ENCODE peak calls at places on chromosomes 3 and 15, in nine cellular contexts. One of them, this sample, is unnamed.
A peak's percentile ranks its signal among the peaks of the same experiment; 100 is the strongest.

GRCh38 chr15:22952826-22953579 is 27.2 kb downstream of the CYFIP1 start:
- DNase-seq in iPS DF 19.7: peak; percentile 17
- DNase-seq in NCI-H1092 treated with DMSO at 0.1 percent for 48 hours: peak; percentile 21
- DNase-seq in upper lobe of right lung: no peak
- DNase-seq in endothelial cell: no peak
- DNase-seq in Kasumi-1: no peak
- DNase-seq in heart right ventricle: no peak
- DNase-seq in 8988T: no peak
- DNase-seq in aorta: peak; percentile 53
- DNase-seq in this sample: no peak

GRCh38 chr3:34808287-34808686 is 831.0 kb upstream of the ARPP21 start:
- DNase-seq in Kasumi-1: no peak
- DNase-seq in NCI-H1092 treated with DMSO at 0.1 percent for 48 hours: no peak
- DNase-seq in iPS DF 19.7: peak; percentile 12
- DNase-seq in upper lobe of right lung: no peak
- DNase-seq in heart right ventricle: no peak
- DNase-seq in aorta: no peak
- DNase-seq in 8988T: no peak
- DNase-seq in endothelial cell: no peak
- DNase-seq in this sample: no peak

GRCh38 chr3:9422712-9423424 is 25.5 kb downstream of the SETD5 start:
- DNase-seq in heart right ventricle: peak; percentile 93
- DNase-seq in NCI-H1092 treated with DMSO at 0.1 percent for 48 hours: peak; percentile 87
- DNase-seq in Kasumi-1: peak; percentile 88
- DNase-seq in 8988T: no peak
- DNase-seq in iPS DF 19.7: peak; percentile 25
- DNase-seq in endothelial cell: peak; percentile 27
- DNase-seq in upper lobe of right lung: no peak
- DNase-seq in aorta: peak; percentile 74
- DNase-seq in this sample: peak; percentile 83

GRCh38 chr3:32457971-32458471 is 44.6 kb downstream of the CMTM6 start:
- DNase-seq in NCI-H1092 treated with DMSO at 0.1 percent for 48 hours: peak; percentile 10
- DNase-seq in Kasumi-1: peak; percentile 75
- DNase-seq in endothelial cell: no peak
- DNase-seq in heart right ventricle: no peak
- DNase-seq in upper lobe of right lung: no peak
- DNase-seq in iPS DF 19.7: no peak
- DNase-seq in 8988T: no peak
- DNase-seq in aorta: no peak
- DNase-seq in this sample: no peak

GRCh38 chr3:191253089-191253799 is 54.2 kb downstream of the OSTN start:
- DNase-seq in upper lobe of right lung: no peak
- DNase-seq in iPS DF 19.7: peak; percentile 30
- DNase-seq in heart right ventricle: no peak
- DNase-seq in NCI-H1092 treated with DMSO at 0.1 percent for 48 hours: no peak
- DNase-seq in Kasumi-1: no peak
- DNase-seq in 8988T: no peak
- DNase-seq in aorta: no peak
- DNase-seq in endothelial cell: no peak
- DNase-seq in this sample: no peak

GRCh38 chr15:46213551-46213950 is 578.7 kb downstream of the SQOR start:
- DNase-seq in upper lobe of right lung: no peak
- DNase-seq in Kasumi-1: no peak
- DNase-seq in NCI-H1092 treated with DMSO at 0.1 percent for 48 hours: no peak
- DNase-seq in heart right ventricle: no peak
- DNase-seq in iPS DF 19.7: no peak
- DNase-seq in aorta: no peak
- DNase-seq in endothelial cell: no peak
- DNase-seq in 8988T: no peak
- DNase-seq in this sample: no peak

GRCh38 chr15:101198820-101199219 is 53.0 kb downstream of the CHSY1 start:
- DNase-seq in heart right ventricle: no peak
- DNase-seq in iPS DF 19.7: no peak
- DNase-seq in upper lobe of right lung: no peak
- DNase-seq in aorta: no peak
- DNase-seq in NCI-H1092 treated with DMSO at 0.1 percent for 48 hours: no peak
- DNase-seq in endothelial cell: no peak
- DNase-seq in 8988T: no peak
- DNase-seq in Kasumi-1: no peak
- DNase-seq in this sample: no peak

GRCh38 chr3:7779331-7779730 is 722.3 kb upstream of the LMCD1 start:
- DNase-seq in aorta: no peak
- DNase-seq in endothelial cell: no peak
- DNase-seq in heart right ventricle: no peak
- DNase-seq in Kasumi-1: no peak
- DNase-seq in NCI-H1092 treated with DMSO at 0.1 percent for 48 hours: no peak
- DNase-seq in upper lobe of right lung: no peak
- DNase-seq in iPS DF 19.7: no peak
- DNase-seq in 8988T: no peak
- DNase-seq in this sample: no peak

GRCh38 chr3:16179771-16180736 is 5.6 kb downstream of the GALNT15 start:
- DNase-seq in heart right ventricle: no peak
- DNase-seq in 8988T: no peak
- DNase-seq in Kasumi-1: peak; percentile 7
- DNase-seq in endothelial cell: no peak
- DNase-seq in aorta: no peak
- DNase-seq in upper lobe of right lung: no peak
- DNase-seq in NCI-H1092 treated with DMSO at 0.1 percent for 48 hours: no peak
- DNase-seq in iPS DF 19.7: no peak
- DNase-seq in this sample: no peak

GRCh38 chr3:49966233-49966942 is 26.4 kb downstream of the RBM6 start:
- DNase-seq in heart right ventricle: no peak
- DNase-seq in NCI-H1092 treated with DMSO at 0.1 percent for 48 hours: no peak
- DNase-seq in endothelial cell: no peak
- DNase-seq in Kasumi-1: no peak
- DNase-seq in aorta: no peak
- DNase-seq in upper lobe of right lung: no peak
- DNase-seq in 8988T: no peak
- DNase-seq in iPS DF 19.7: no peak
- DNase-seq in this sample: no peak

GRCh38 chr3:179765396-179765795 is 112.6 kb downstream of the USP13 start:
- DNase-seq in heart right ventricle: no peak
- DNase-seq in Kasumi-1: no peak
- DNase-seq in upper lobe of right lung: no peak
- DNase-seq in 8988T: no peak
- DNase-seq in aorta: no peak
- DNase-seq in endothelial cell: no peak
- DNase-seq in NCI-H1092 treated with DMSO at 0.1 percent for 48 hours: no peak
- DNase-seq in iPS DF 19.7: no peak
- DNase-seq in this sample: no peak

GRCh38 chr3:196202516-196202970 is 8.7 kb downstream of the ZDHHC19 start:
- DNase-seq in Kasumi-1: no peak
- DNase-seq in heart right ventricle: no peak
- DNase-seq in endothelial cell: no peak
- DNase-seq in aorta: peak; percentile 87
- DNase-seq in 8988T: no peak
- DNase-seq in NCI-H1092 treated with DMSO at 0.1 percent for 48 hours: no peak
- DNase-seq in upper lobe of right lung: peak; percentile 81
- DNase-seq in iPS DF 19.7: no peak
- DNase-seq in this sample: no peak

GRCh38 chr15:60620707-60621106 is 141.8 kb upstream of the ICE2 start:
- DNase-seq in upper lobe of right lung: peak; percentile 64
- DNase-seq in endothelial cell: no peak
- DNase-seq in heart right ventricle: no peak
- DNase-seq in NCI-H1092 treated with DMSO at 0.1 percent for 48 hours: no peak
- DNase-seq in Kasumi-1: no peak
- DNase-seq in iPS DF 19.7: no peak
- DNase-seq in aorta: peak; percentile 75
- DNase-seq in 8988T: no peak
- DNase-seq in this sample: no peak

This sample was measured in RWPE2.